ENCODE peak calls at places on chromosome 22, in four cellular contexts. D is NCI-H1930, G is posterior cingulate gyrus, J is Kasumi-1. M is an unnamed sample.

GRCh38 chr22:23075525-23076216 is 5.4 kb downstream of the GNAZ start:
- DNase-seq in D (no peak), G (no peak), J (no peak), M (no peak)

GRCh38 chr22:24969588-24970301 is 17.2 kb downstream of the KIAA1671 start:
- DNase-seq in D (no peak), G (no peak), J (no peak), M (no peak)

GRCh38 chr22:32106930-32107329 is 52.2 kb downstream of the C22orf42 start:
- DNase-seq in D (no peak), G (no peak), J (peak; percentile 12), M (no peak)

GRCh38 chr22:41075946-41076345 is 16.4 kb upstream of the EP300 start:
- DNase-seq in D (no peak), G (no peak), J (no peak), M (no peak)

GRCh38 chr22:38032681-38033521 is 24.3 kb upstream of the PICK1 start:
- DNase-seq in D (no peak), G (no peak), J (no peak), M (no peak)

GRCh38 chr22:37777122-37777687 is 30.5 kb upstream of the GCAT start:
- DNase-seq in D (no peak), G (no peak), J (peak; percentile 18), M (no peak)

GRCh38 chr22:43481528-43482309 is 69.9 kb downstream of the MPPED1 start:
- DNase-seq in D (no peak), G (no peak), J (peak; percentile 24), M (no peak)

GRCh38 chr22:37186997-37187522 is 987 bp downstream of the C1QTNF6 start:
- DNase-seq in D (no peak), G (no peak), J (no peak), M (no peak)

GRCh38 chr22:45994516-45995404 is 17.8 kb upstream of the WNT7B start:
- DNase-seq in D (peak; percentile 70), G (peak; percentile 73), J (peak; percentile 48), M (no peak)

GRCh38 chr22:26828311-26828710 is 170.9 kb downstream of the MIAT start:
- DNase-seq in D (no peak), G (no peak), J (no peak), M (no peak)

GRCh38 chr22:46069518-46070214 is 80.7 kb upstream of the PPARA start:
- DNase-seq in D (no peak), G (peak; percentile 87), J (peak; percentile 76), M (peak; percentile 86)

GRCh38 chr22:34281738-34282137 is 361.5 kb upstream of the LARGE1 start:
- DNase-seq in D (no peak), G (no peak), J (no peak), M (no peak)

GRCh38 chr22:39623603-39624500 is 53.3 kb downstream of the CACNA1I start:
- DNase-seq in D (no peak), G (no peak), J (no peak), M (no peak)